ENCODE peak calls at places on chromosomes 7 and 10, in nine cellular contexts. B, G, Y, X, H, M, A, J and F are unnamed samples.

GRCh38 chr7:132298782-132299181 is 277.5 kb downstream of the PLXNA4 start:
- DNase-seq in G (no peak), X (peak), M (no peak), A (no peak), J (no peak), H (no peak), Y (no peak), B (no peak), F (no peak)

GRCh38 chr10:873020-873419 is 58.5 kb downstream of the LARP4B start:
- DNase-seq in H (no peak), B (peak), G (no peak), X (no peak), A (peak), Y (peak), M (no peak), J (no peak), F (no peak)

GRCh38 chr7:20085086-20085485 is 132.1 kb downstream of the MACC1 start:
- DNase-seq in Y (no peak), B (no peak), M (no peak), J (no peak), G (no peak), H (no peak), A (no peak), X (no peak), F (no peak)

GRCh38 chr7:7848245-7848644 is 120.4 kb upstream of the GLCCI1 start:
- DNase-seq in G (no peak), Y (no peak), M (no peak), A (no peak), B (no peak), J (no peak), X (no peak), H (no peak), F (no peak)

GRCh38 chr10:126723226-126723625 is 52.7 kb upstream of the C10orf90 start:
- DNase-seq in M (no peak), H (no peak), J (no peak), Y (no peak), G (no peak), B (no peak), A (no peak), X (no peak), F (no peak)

GRCh38 chr7:125061776-125062397 is 132.3 kb upstream of the POT1 start:
- DNase-seq in B (no peak), H (no peak), J (no peak), G (no peak), A (no peak), Y (no peak), X (peak), M (no peak), F (no peak)

GRCh38 chr7:1853619-1854520 is 183.8 kb downstream of the ELFN1 start:
- DNase-seq in M (peak), Y (no peak), J (no peak), G (no peak), X (no peak), A (no peak), H (no peak), B (no peak), F (no peak)

GRCh38 chr7:140544278-140544896 is 65.1 kb upstream of the MKRN1 start:
- DNase-seq in X (no peak), G (no peak), Y (no peak), A (no peak), B (no peak), M (no peak), H (peak), J (no peak), F (peak)

GRCh38 chr7:115037128-115037802 is 115.4 kb downstream of the MDFIC start:
- DNase-seq in X (no peak), G (no peak), M (no peak), B (no peak), H (no peak), J (no peak), A (no peak), Y (no peak), F (no peak)

GRCh38 chr10:102420443-102420809 is 210 bp upstream of the FBXL15 start:
- DNase-seq in M (no peak), A (no peak), G (peak), H (peak), Y (peak), B (peak), X (no peak), J (no peak), F (peak)

GRCh38 chr7:25847331-25848070 is 304.5 kb upstream of the NFE2L3 start:
- DNase-seq in X (no peak), J (no peak), Y (no peak), M (no peak), G (no peak), A (no peak), H (no peak), B (no peak), F (no peak)

GRCh38 chr7:46707973-46708372 is 786.9 kb upstream of the IGFBP3 start:
- DNase-seq in M (no peak), Y (no peak), H (no peak), B (no peak), A (no peak), G (no peak), J (no peak), X (no peak), F (no peak)

GRCh38 chr7:70856889-70857511 is 274.9 kb upstream of the GALNT17 start:
- DNase-seq in B (peak), M (peak), Y (peak), J (peak), H (peak), A (peak), X (peak), G (peak), F (peak)

DNA sequence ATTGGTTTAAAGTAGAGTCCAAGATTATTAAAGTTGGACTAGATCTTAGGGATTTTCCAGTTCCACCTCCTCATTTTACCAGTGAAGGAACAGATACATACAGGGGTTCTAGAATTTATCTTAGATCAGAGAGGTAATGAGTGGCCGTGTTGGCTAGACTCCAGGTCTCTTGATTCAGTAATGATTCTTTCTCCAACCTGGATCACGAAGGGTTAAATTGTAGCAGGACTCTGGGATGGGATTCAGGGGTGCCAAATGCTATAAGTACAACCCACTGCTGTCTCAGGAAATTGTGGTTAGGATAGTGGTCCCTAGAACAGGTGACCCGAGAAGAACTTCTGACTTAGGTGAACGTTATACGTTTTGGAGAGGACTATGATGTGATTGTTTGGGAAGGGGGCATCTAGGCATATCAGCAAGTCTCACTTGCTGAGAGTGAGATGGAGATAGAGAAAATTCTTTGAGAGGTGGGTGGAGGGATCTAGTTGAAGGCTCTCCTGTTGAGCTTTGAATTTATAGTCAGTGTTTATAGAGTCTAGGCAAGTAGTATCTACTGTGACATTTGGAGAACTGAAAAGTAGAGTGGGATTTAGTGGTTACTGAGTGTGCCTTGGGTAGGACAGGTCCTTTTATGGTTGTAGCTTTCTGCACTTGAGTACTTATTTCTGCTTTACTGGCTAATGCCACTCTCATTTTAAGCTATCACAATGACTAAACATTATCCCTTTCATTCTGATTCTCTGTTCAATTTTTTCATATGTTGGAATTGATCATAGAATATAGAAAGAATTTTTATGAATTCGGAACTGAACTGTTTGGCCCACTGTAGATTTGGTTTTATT is 58.3 kb downstream of the ST7 start:
- DNase-seq in A (no peak), J (no peak), H (no peak), B (no peak), X (no peak), G (no peak), M (no peak), Y (no peak), F (no peak)
- H3K27ac ChIP-seq in A (no peak), J (no peak), H (no peak), B (peak), X (no peak), G (no peak), M (no peak), Y (no peak), F (no peak)

GRCh38 chr7:34062341-34062740 is 157.0 kb downstream of the BMPER start:
- DNase-seq in J (no peak), B (no peak), H (no peak), Y (no peak), X (no peak), M (no peak), G (no peak), A (no peak), F (no peak)

GRCh38 chr7:34060548-34060947 is 155.2 kb downstream of the BMPER start:
- DNase-seq in X (no peak), M (no peak), J (no peak), A (no peak), B (no peak), H (no peak), G (no peak), Y (no peak), F (no peak)

GRCh38 chr7:34059551-34059840 is 154.2 kb downstream of the BMPER start:
- DNase-seq in M (no peak), G (no peak), J (no peak), A (no peak), X (no peak), B (no peak), Y (no peak), H (no peak), F (no peak)

GRCh38 chr7:34062826-34063225 is 157.5 kb downstream of the BMPER start:
- DNase-seq in X (no peak), Y (no peak), A (no peak), B (no peak), M (no peak), H (no peak), G (no peak), J (no peak), F (no peak)

DNA sequence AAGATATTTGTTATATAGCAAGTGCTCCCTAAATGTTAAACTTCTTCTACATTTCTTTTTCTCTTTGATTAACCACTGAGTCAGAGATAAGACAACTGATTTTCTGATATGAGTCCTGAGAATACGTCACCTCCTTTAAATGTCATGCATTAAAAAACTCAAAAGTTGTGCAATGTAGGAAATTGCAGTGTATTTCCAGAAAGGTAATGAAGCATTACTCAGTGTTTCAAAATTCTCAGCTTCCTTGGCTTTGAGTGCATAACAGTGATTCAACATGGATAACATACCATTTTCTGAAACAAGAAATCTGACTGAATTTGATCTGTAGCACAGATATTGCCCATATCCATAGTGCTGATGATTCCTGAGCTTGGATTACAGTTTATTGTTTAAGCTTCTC is 155.8 kb downstream of the BMPER start:
- DNase-seq in M (no peak), G (no peak), A (no peak), B (no peak), Y (no peak), J (no peak), X (peak), H (no peak), F (no peak)
- H3K27ac ChIP-seq in M (no peak), G (no peak), A (no peak), B (no peak), Y (no peak), J (no peak), X (no peak), H (no peak), F (no peak)

GRCh38 chr10:15141136-15142067 is 27.1 kb downstream of the NMT2 start:
- DNase-seq in A (no peak), Y (peak), H (no peak), B (no peak), G (no peak), X (no peak), J (no peak), M (no peak), F (no peak)

GRCh38 chr10:15140640-15141039 is 27.9 kb downstream of the NMT2 start:
- DNase-seq in X (no peak), A (no peak), M (no peak), H (no peak), Y (peak), J (no peak), B (no peak), G (no peak), F (no peak)

GRCh38 chr10:15136960-15137359 is 31.5 kb downstream of the NMT2 start:
- DNase-seq in J (no peak), G (no peak), B (no peak), M (no peak), X (no peak), A (no peak), Y (no peak), H (no peak), F (no peak)

GRCh38 chr10:15136129-15136726 is 32.3 kb downstream of the NMT2 start:
- DNase-seq in H (no peak), B (no peak), X (no peak), Y (no peak), G (no peak), J (no peak), M (no peak), A (no peak), F (no peak)

DNA sequence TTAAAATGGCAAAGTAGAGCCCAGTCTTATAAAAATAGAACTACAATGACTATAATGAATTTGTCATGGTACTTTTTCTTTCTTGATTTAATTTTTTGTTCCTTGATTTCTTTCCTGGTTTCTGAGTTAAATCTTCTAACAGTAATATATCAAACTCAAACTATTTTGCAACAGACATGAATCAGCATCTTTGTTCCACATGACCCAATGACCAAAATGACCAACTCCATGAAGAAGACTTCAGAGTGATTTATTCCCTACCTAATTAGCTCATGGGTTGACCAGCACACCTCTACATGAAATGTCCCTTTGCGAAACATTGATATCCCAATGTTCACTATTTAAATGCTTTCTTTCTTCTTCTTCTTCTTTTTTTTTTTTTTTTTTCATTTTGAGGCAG is 30.9 kb downstream of the NMT2 start:
- DNase-seq in G (no peak), A (no peak), H (no peak), X (no peak), B (no peak), J (no peak), M (no peak), Y (no peak), F (no peak)
- H3K27ac ChIP-seq in G (no peak), A (no peak), H (no peak), X (no peak), B (no peak), J (no peak), M (no peak), Y (no peak), F (no peak)

GRCh38 chr10:13671874-13672273 is 85.1 kb downstream of the PRPF18 start:
- DNase-seq in G (no peak), M (peak), B (no peak), J (no peak), Y (no peak), A (no peak), H (no peak), X (no peak), F (no peak)

GRCh38 chr10:13669182-13669860 is 82.6 kb downstream of the PRPF18 start:
- DNase-seq in X (no peak), B (no peak), G (no peak), M (no peak), Y (no peak), J (no peak), H (no peak), A (no peak), F (no peak)

GRCh38 chr10:13670311-13670710 is 83.5 kb downstream of the PRPF18 start:
- DNase-seq in X (no peak), M (peak), B (no peak), Y (no peak), G (no peak), H (no peak), A (no peak), J (no peak), F (no peak)

GRCh38 chr10:13665516-13666262 is 78.9 kb downstream of the PRPF18 start:
- DNase-seq in H (no peak), B (no peak), X (no peak), A (no peak), G (no peak), J (no peak), M (no peak), Y (no peak), F (no peak)

DNA sequence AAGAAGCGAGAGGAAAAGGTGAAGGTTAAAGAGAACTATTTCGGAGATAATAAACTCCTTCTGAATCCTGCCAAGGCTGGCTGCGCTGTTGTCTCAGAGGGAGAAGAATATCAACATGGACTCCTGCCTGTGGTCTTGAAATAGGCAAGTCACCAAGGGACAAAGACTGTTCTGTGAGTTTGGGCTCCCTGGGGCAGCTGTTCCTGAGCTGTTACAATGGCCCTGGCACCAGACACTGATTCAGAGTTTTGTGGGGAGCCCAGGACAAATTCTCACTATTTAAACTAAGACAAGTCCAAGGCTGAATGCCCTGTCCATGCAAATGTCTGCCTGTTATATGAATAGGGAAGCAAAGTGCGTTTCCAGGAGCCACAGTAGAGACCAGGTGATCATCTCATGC is 81.4 kb downstream of the PRPF18 start:
- DNase-seq in J (no peak), H (no peak), G (no peak), A (no peak), B (no peak), M (no peak), X (no peak), Y (no peak), F (no peak)
- H3K27ac ChIP-seq in J (no peak), H (no peak), G (no peak), A (no peak), B (no peak), M (no peak), X (no peak), Y (no peak), F (no peak)